ENCODE peak calls at places on chromosomes 16 and 17, in five cellular contexts. J is CD4-positive, alpha-beta T cell; P is lung; Q is CD8-positive, alpha-beta T cell; O is esophagus squamous epithelium. S is an unnamed sample.

GRCh38 chr17:7587420-7587786 is 2.5 kb downstream of the SOX15 start:
- DNase-seq in P (no peak), O (no peak), J (no peak), Q (no peak), S (no peak)

GRCh38 chr16:56267888-56268287 is 76.6 kb downstream of the GNAO1 start:
- DNase-seq in O (no peak), J (no peak), P (no peak), Q (no peak), S (no peak)

GRCh38 chr17:7139400-7139799 is 24.8 kb upstream of the ASGR2 start:
- DNase-seq in Q (no peak), P (no peak), O (no peak), J (no peak), S (no peak)

GRCh38 chr17:57832711-57833596 is 16.9 kb downstream of the MRPS23 start:
- DNase-seq in J (peak), Q (peak), P (peak), O (no peak), S (peak)

GRCh38 chr17:77503293-77503655 is 362.5 kb downstream of the SEC14L1 start:
- DNase-seq in Q (no peak), O (no peak), J (no peak), P (no peak), S (no peak)

GRCh38 chr17:45087496-45087975 is 26.4 kb downstream of the NMT1 start:
- DNase-seq in P (no peak), J (no peak), O (no peak), Q (no peak), S (no peak)

GRCh38 chr16:18969050-18969854 is 14.5 kb upstream of the TMC7 start:
- DNase-seq in P (peak), J (peak), Q (peak), O (no peak), S (peak)

GRCh38 chr17:1252203-1252608 is 18.0 kb upstream of the BHLHA9 start:
- DNase-seq in Q (no peak), J (no peak), O (no peak), P (no peak), S (no peak)

GRCh38 chr17:47618416-47618815 is 31.3 kb upstream of the KPNB1 start:
- DNase-seq in Q (no peak), J (no peak), O (no peak), P (no peak), S (no peak)

GRCh38 chr16:64356267-64356666 is 765.6 kb downstream of the CDH11 start:
- DNase-seq in O (no peak), J (no peak), Q (no peak), P (no peak), S (no peak)

GRCh38 chr17:210402-210801 is 29.0 kb upstream of the DOC2B start:
- DNase-seq in Q (no peak), J (no peak), P (no peak), O (no peak), S (no peak)

GRCh38 chr16:4011940-4012629 is 104.2 kb downstream of the ADCY9 start:
- DNase-seq in O (no peak), J (no peak), Q (no peak), P (no peak), S (no peak)

GRCh38 chr16:29973384-29974246 is at the start of gene TAOK2:
- DNase-seq in J (peak), P (peak), Q (peak), O (peak), S (peak)

GRCh38 chr16:29971304-29971703 is 2.4 kb upstream of the TAOK2 start:
- DNase-seq in J (no peak), Q (no peak), P (no peak), O (no peak), S (no peak)

GRCh38 chr16:29972992-29973383 is 680 bp upstream of the TAOK2 start:
- DNase-seq in O (no peak), P (no peak), Q (no peak), J (no peak), S (no peak)

GRCh38 chr16:29974291-29975133 is 844 bp downstream of the TAOK2 start:
- DNase-seq in O (no peak), J (no peak), Q (no peak), P (no peak), S (no peak)

GRCh38 chr16:29972500-29972899 is 1.2 kb upstream of the TAOK2 start:
- DNase-seq in J (no peak), Q (no peak), O (no peak), P (no peak), S (no peak)
- H3K27ac ChIP-seq in J (peak), Q (no peak), O (peak), P (no peak), S (no peak)

GRCh38 chr17:69500911-69501429 is 86.5 kb downstream of the MAP2K6 start:
- DNase-seq in O (no peak), P (no peak), Q (no peak), J (no peak), S (no peak)

GRCh38 chr17:69503711-69504110 is 89.2 kb downstream of the MAP2K6 start:
- DNase-seq in J (no peak), O (no peak), P (no peak), Q (no peak), S (no peak)

GRCh38 chr17:69499301-69499700 is 84.8 kb downstream of the MAP2K6 start:
- DNase-seq in Q (no peak), O (no peak), P (no peak), J (no peak), S (no peak)

GRCh38 chr17:69501591-69502468 is 87.3 kb downstream of the MAP2K6 start:
- DNase-seq in P (peak), J (no peak), O (no peak), Q (no peak), S (no peak)

DNA sequence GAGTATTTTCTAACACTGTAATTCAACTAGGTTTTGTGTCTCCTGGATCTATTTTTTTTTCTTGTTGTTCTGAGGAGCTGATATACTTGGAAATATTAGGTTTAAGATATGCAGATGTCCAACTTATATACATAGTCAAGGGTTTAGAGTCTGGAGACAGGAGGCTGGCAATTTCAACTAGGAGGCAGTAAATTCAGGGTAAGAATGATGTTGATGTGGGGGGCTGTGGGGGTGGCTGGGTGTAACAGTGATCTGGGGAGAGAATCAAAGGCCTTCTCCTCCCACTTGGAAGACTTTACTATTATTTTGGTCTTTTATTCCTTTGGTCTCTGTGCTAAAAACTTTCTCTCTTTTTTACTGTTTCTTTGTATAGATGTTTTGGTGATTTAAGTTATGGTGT is 88.0 kb downstream of the MAP2K6 start:
- DNase-seq in Q (no peak), J (no peak), O (no peak), P (no peak), S (no peak)
- H3K27ac ChIP-seq in Q (no peak), J (no peak), O (peak), P (no peak), S (no peak)

DNA sequence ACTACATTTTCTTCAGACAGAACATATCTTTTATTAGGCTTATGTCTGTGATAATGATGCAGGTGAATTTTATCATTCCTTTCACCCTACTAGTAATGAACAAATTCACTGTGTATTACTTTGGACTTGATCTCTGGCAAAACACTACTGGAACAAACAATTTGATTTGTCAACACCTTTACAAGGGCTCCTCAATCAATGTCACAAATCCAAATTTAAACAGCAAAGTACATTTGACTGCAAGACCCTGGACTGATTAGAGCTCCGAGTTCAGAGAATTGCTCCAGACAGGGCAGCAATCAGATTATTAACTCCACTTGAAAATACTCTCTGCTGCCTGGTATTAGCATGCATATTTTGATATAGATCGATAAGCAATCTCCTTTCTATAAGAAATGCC is 547.6 kb upstream of the SALL1 start:
- DNase-seq in P (no peak), O (no peak), Q (no peak), J (no peak), S (no peak)
- H3K27ac ChIP-seq in P (no peak), O (no peak), Q (no peak), J (no peak), S (no peak)

GRCh38 chr17:81700353-81701287 is 2.5 kb upstream of the MRPL12 start:
- DNase-seq in Q (no peak), O (no peak), P (no peak), J (no peak), S (no peak)
- H3K27ac ChIP-seq in Q (no peak), O (no peak), P (no peak), J (no peak), S (no peak)

S was measured in ascending aorta.